ENCODE peak calls at places on chromosomes 2 and 18, in nine cellular contexts. O is activated naive CD8-positive, alpha-beta T cell treated with anti-CD3 and anti-CD28 coated beads, Interleukin-2, amount 10 ng/mL, durations not matched to agents 7 days and 5 days; P is NCI-H1694; F is stimulated activated CD4-positive, alpha-beta T cell treated with anti-CD3 and anti-CD28 coated beads, Interleukin-15, amount 100 ng/mL, for 1 hour; V is RKO; H is NCI-H2081; A is hippocampal formation; L is astrocyte of the spinal cord; X is CD8-positive, alpha-beta T cell. Y is an unnamed sample.

GRCh38 chr2:24613154-24613814 is 122.2 kb downstream of the NCOA1 start:
- DNase-seq in O (peak), P (no peak), F (no peak), V (no peak), H (peak), A (no peak), L (peak), X (peak), Y (peak)

GRCh38 chr2:240502059-240502429 is 55.7 kb downstream of the ANKMY1 start:
- DNase-seq in O (no peak), P (no peak), F (no peak), V (no peak), H (no peak), A (no peak), L (no peak), X (peak), Y (no peak)

GRCh38 chr2:208673631-208674030 is 267.0 kb downstream of the PTH2R start:
- DNase-seq in O (no peak), P (no peak), F (no peak), V (no peak), H (no peak), A (no peak), L (no peak), X (no peak), Y (no peak)

GRCh38 chr2:127508621-127509034 is 17.7 kb downstream of the IWS1 start:
- DNase-seq in O (no peak), P (peak), F (no peak), V (peak), H (peak), A (peak), L (peak), X (no peak), Y (no peak)

GRCh38 chr18:80109676-80110078 is 615 bp downstream of the ADNP2 start:
- DNase-seq in O (peak), P (no peak), F (no peak), V (peak), H (peak), A (no peak), L (peak), X (peak), Y (no peak)

GRCh38 chr18:27954226-27954625 is 222.7 kb downstream of the CDH2 start:
- DNase-seq in O (no peak), P (no peak), F (no peak), V (no peak), H (no peak), A (no peak), L (peak), X (no peak), Y (no peak)

GRCh38 chr2:45897836-45898235 is 246.4 kb downstream of the PRKCE start:
- DNase-seq in O (no peak), P (no peak), F (no peak), V (no peak), H (no peak), A (no peak), L (no peak), X (no peak), Y (no peak)

GRCh38 chr2:65396348-65397026 is 35.9 kb downstream of the SPRED2 start:
- DNase-seq in O (no peak), P (no peak), F (no peak), V (no peak), H (no peak), A (no peak), L (peak), X (no peak), Y (no peak)

GRCh38 chr2:90069290-90069894 is 1377.9 kb downstream of the RPIA start:
- DNase-seq in O (peak), P (no peak), F (no peak), V (peak), H (peak), A (no peak), L (no peak), X (no peak), Y (no peak)

GRCh38 chr2:238644095-238645081 is 203.5 kb upstream of the TWIST2 start:
- DNase-seq in O (no peak), P (no peak), F (no peak), V (peak), H (no peak), A (no peak), L (peak), X (no peak), Y (no peak)

GRCh38 chr2:85699325-85699724 is 5.2 kb downstream of the GNLY start:
- DNase-seq in O (no peak), P (no peak), F (no peak), V (no peak), H (no peak), A (no peak), L (no peak), X (no peak), Y (no peak)